ENCODE peak calls at places on chromosomes 3 and 15, in ten cellular contexts. One of them, this sample, is unnamed.

GRCh38 chr3:152650177-152650576 is 184.8 kb upstream of the P2RY1 start:
- DNase-seq in tibial nerve: no peak
- DNase-seq in body of pancreas: peak
- DNase-seq in psoas muscle: no peak
- DNase-seq in kidney: no peak
- DNase-seq in uterus: no peak
- DNase-seq in transverse colon: no peak
- DNase-seq in right atrium auricular region: no peak
- DNase-seq in RWPE1: no peak
- DNase-seq in foreskin fibroblast: peak
- DNase-seq in this sample: no peak

GRCh38 chr3:17771177-17772048 is 29.0 kb upstream of the TBC1D5 start:
- DNase-seq in transverse colon: no peak
- DNase-seq in kidney: no peak
- DNase-seq in right atrium auricular region: no peak
- DNase-seq in psoas muscle: no peak
- DNase-seq in RWPE1: no peak
- DNase-seq in body of pancreas: no peak
- DNase-seq in uterus: no peak
- DNase-seq in tibial nerve: no peak
- DNase-seq in foreskin fibroblast: no peak
- DNase-seq in this sample: no peak

GRCh38 chr3:46293035-46293724 is 50.9 kb downstream of the CCR3 start:
- DNase-seq in tibial nerve: no peak
- DNase-seq in transverse colon: no peak
- DNase-seq in body of pancreas: no peak
- DNase-seq in foreskin fibroblast: no peak
- DNase-seq in right atrium auricular region: no peak
- DNase-seq in kidney: no peak
- DNase-seq in RWPE1: no peak
- DNase-seq in psoas muscle: no peak
- DNase-seq in uterus: no peak
- DNase-seq in this sample: no peak

GRCh38 chr3:187013080-187013838 is 82.9 kb downstream of the ST6GAL1 start:
- DNase-seq in kidney: no peak
- DNase-seq in foreskin fibroblast: peak
- DNase-seq in right atrium auricular region: peak
- DNase-seq in RWPE1: no peak
- DNase-seq in body of pancreas: no peak
- DNase-seq in psoas muscle: no peak
- DNase-seq in uterus: no peak
- DNase-seq in tibial nerve: no peak
- DNase-seq in transverse colon: no peak
- DNase-seq in this sample: no peak

GRCh38 chr15:66098019-66098363 is 155.6 kb downstream of the MEGF11 start:
- DNase-seq in right atrium auricular region: no peak
- DNase-seq in kidney: no peak
- DNase-seq in RWPE1: no peak
- DNase-seq in body of pancreas: no peak
- DNase-seq in transverse colon: no peak
- DNase-seq in psoas muscle: no peak
- DNase-seq in foreskin fibroblast: no peak
- DNase-seq in uterus: no peak
- DNase-seq in tibial nerve: no peak
- DNase-seq in this sample: no peak

GRCh38 chr15:40114218-40114617 is 5.5 kb upstream of the BMF start:
- DNase-seq in tibial nerve: no peak
- DNase-seq in transverse colon: no peak
- DNase-seq in RWPE1: no peak
- DNase-seq in right atrium auricular region: no peak
- DNase-seq in psoas muscle: no peak
- DNase-seq in kidney: no peak
- DNase-seq in body of pancreas: no peak
- DNase-seq in uterus: no peak
- DNase-seq in foreskin fibroblast: no peak
- DNase-seq in this sample: no peak

GRCh38 chr15:38193496-38193895 is 59.1 kb upstream of the SPRED1 start:
- DNase-seq in right atrium auricular region: no peak
- DNase-seq in RWPE1: no peak
- DNase-seq in transverse colon: no peak
- DNase-seq in foreskin fibroblast: peak
- DNase-seq in psoas muscle: no peak
- DNase-seq in kidney: no peak
- DNase-seq in tibial nerve: no peak
- DNase-seq in uterus: no peak
- DNase-seq in body of pancreas: no peak
- DNase-seq in this sample: no peak

GRCh38 chr15:87816811-87817210 is 439.7 kb downstream of the NTRK3 start:
- DNase-seq in foreskin fibroblast: peak
- DNase-seq in transverse colon: no peak
- DNase-seq in tibial nerve: no peak
- DNase-seq in uterus: no peak
- DNase-seq in kidney: no peak
- DNase-seq in psoas muscle: no peak
- DNase-seq in RWPE1: peak
- DNase-seq in right atrium auricular region: no peak
- DNase-seq in body of pancreas: no peak
- DNase-seq in this sample: no peak

GRCh38 chr3:129934234-129935123 is 40.0 kb upstream of the TRH start:
- DNase-seq in psoas muscle: no peak
- DNase-seq in tibial nerve: no peak
- DNase-seq in body of pancreas: peak
- DNase-seq in transverse colon: no peak
- DNase-seq in foreskin fibroblast: peak
- DNase-seq in right atrium auricular region: no peak
- DNase-seq in kidney: no peak
- DNase-seq in uterus: peak
- DNase-seq in RWPE1: peak
- DNase-seq in this sample: peak

GRCh38 chr3:102410616-102411015 is 24.2 kb upstream of the ZPLD1 start:
- DNase-seq in transverse colon: no peak
- DNase-seq in tibial nerve: no peak
- DNase-seq in kidney: no peak
- DNase-seq in body of pancreas: no peak
- DNase-seq in foreskin fibroblast: no peak
- DNase-seq in psoas muscle: no peak
- DNase-seq in RWPE1: no peak
- DNase-seq in uterus: no peak
- DNase-seq in right atrium auricular region: no peak
- DNase-seq in this sample: no peak

GRCh38 chr15:65971741-65971995 is 102.4 kb downstream of the RAB11A start:
- DNase-seq in RWPE1: no peak
- DNase-seq in right atrium auricular region: no peak
- DNase-seq in foreskin fibroblast: no peak
- DNase-seq in kidney: no peak
- DNase-seq in body of pancreas: no peak
- DNase-seq in tibial nerve: no peak
- DNase-seq in transverse colon: no peak
- DNase-seq in psoas muscle: no peak
- DNase-seq in uterus: no peak
- DNase-seq in this sample: no peak

GRCh38 chr15:90869601-90870353 is 1.4 kb downstream of the FURIN start:
- DNase-seq in psoas muscle: peak
- DNase-seq in RWPE1: peak
- DNase-seq in foreskin fibroblast: peak
- DNase-seq in uterus: peak
- DNase-seq in transverse colon: peak
- DNase-seq in right atrium auricular region: peak
- DNase-seq in body of pancreas: peak
- DNase-seq in tibial nerve: peak
- DNase-seq in kidney: peak
- DNase-seq in this sample: no peak

GRCh38 chr3:62363275-62363674 is 10.1 kb downstream of the FEZF2 start:
- DNase-seq in psoas muscle: no peak
- DNase-seq in foreskin fibroblast: no peak
- DNase-seq in transverse colon: no peak
- DNase-seq in RWPE1: no peak
- DNase-seq in kidney: no peak
- DNase-seq in uterus: no peak
- DNase-seq in tibial nerve: no peak
- DNase-seq in right atrium auricular region: no peak
- DNase-seq in body of pancreas: no peak
- DNase-seq in this sample: no peak

GRCh38 chr3:58494107-58494506 is 2.2 kb downstream of the KCTD6 start:
- DNase-seq in body of pancreas: no peak
- DNase-seq in transverse colon: no peak
- DNase-seq in foreskin fibroblast: no peak
- DNase-seq in uterus: no peak
- DNase-seq in RWPE1: no peak
- DNase-seq in tibial nerve: no peak
- DNase-seq in right atrium auricular region: no peak
- DNase-seq in psoas muscle: no peak
- DNase-seq in kidney: no peak
- DNase-seq in this sample: no peak
- TF ChIP-seq CTCF in body of pancreas: no peak
- TF ChIP-seq CTCF in transverse colon: no peak
- TF ChIP-seq CTCF in foreskin fibroblast: no peak
- TF ChIP-seq CTCF in uterus: no peak
- TF ChIP-seq CTCF in RWPE1: no peak
- TF ChIP-seq CTCF in tibial nerve: no peak
- TF ChIP-seq CTCF in right atrium auricular region: no peak
- TF ChIP-seq CTCF in psoas muscle: no peak
- TF ChIP-seq CTCF in kidney: no peak
- TF ChIP-seq CTCF in this sample: no peak

DNA sequence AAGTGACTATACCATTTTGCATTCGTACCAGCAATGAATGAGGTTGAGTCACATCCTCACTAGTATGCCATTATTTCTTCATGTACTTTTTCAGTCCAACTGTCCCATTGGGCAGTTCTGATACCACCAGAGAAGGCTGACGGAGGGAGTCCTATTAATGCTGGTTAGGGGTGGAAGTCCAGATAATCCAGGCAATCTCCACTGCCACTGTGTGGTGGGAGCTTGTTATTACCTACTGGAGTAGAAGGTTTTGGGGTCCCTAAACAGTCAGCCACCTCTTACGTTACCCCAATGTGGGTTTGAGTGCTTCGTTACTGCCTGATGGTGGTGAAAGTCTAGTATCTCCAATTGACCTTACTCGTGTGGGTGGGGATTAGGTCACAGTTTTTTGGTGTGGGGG is 210.8 kb downstream of the DOCK3 start:
- DNase-seq in psoas muscle: no peak
- DNase-seq in right atrium auricular region: no peak
- DNase-seq in transverse colon: no peak
- DNase-seq in body of pancreas: no peak
- DNase-seq in foreskin fibroblast: no peak
- DNase-seq in kidney: no peak
- DNase-seq in tibial nerve: no peak
- DNase-seq in uterus: no peak
- DNase-seq in RWPE1: peak
- DNase-seq in this sample: no peak
- TF ChIP-seq CTCF in psoas muscle: no peak
- TF ChIP-seq CTCF in right atrium auricular region: no peak
- TF ChIP-seq CTCF in transverse colon: no peak
- TF ChIP-seq CTCF in body of pancreas: no peak
- TF ChIP-seq CTCF in foreskin fibroblast: no peak
- TF ChIP-seq CTCF in kidney: peak
- TF ChIP-seq CTCF in tibial nerve: no peak
- TF ChIP-seq CTCF in uterus: peak
- TF ChIP-seq CTCF in RWPE1: no peak
- TF ChIP-seq CTCF in this sample: no peak

DNA sequence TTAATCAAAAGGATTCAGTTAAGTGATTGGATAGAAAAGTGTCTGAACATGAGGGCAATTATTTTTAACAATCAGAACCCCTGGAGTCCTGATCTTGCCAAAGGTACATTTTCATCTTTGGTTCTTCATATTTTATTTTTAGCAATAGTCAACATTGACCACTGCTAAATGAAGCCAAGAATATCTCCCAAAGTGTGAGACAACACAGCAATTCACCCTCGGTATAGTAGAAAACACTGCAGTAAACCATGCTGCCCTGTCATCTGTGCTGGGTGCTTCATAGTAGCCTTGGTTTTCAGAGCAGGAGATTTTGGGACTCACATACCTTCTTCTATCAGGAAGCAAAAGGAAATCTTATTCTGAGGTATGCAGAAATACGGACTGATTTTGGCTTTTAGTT is 47.2 kb upstream of the PARL start:
- DNase-seq in tibial nerve: no peak
- DNase-seq in body of pancreas: no peak
- DNase-seq in right atrium auricular region: no peak
- DNase-seq in RWPE1: no peak
- DNase-seq in kidney: no peak
- DNase-seq in foreskin fibroblast: no peak
- DNase-seq in transverse colon: no peak
- DNase-seq in psoas muscle: no peak
- DNase-seq in uterus: no peak
- DNase-seq in this sample: no peak
- TF ChIP-seq CTCF in tibial nerve: no peak
- TF ChIP-seq CTCF in body of pancreas: no peak
- TF ChIP-seq CTCF in right atrium auricular region: no peak
- TF ChIP-seq CTCF in RWPE1: no peak
- TF ChIP-seq CTCF in kidney: no peak
- TF ChIP-seq CTCF in foreskin fibroblast: no peak
- TF ChIP-seq CTCF in transverse colon: no peak
- TF ChIP-seq CTCF in psoas muscle: no peak
- TF ChIP-seq CTCF in uterus: no peak
- TF ChIP-seq CTCF in this sample: no peak

GRCh38 chr3:45080824-45081223 is 54.7 kb downstream of the CLEC3B start:
- DNase-seq in kidney: no peak
- DNase-seq in right atrium auricular region: no peak
- DNase-seq in foreskin fibroblast: no peak
- DNase-seq in body of pancreas: no peak
- DNase-seq in tibial nerve: no peak
- DNase-seq in psoas muscle: no peak
- DNase-seq in uterus: no peak
- DNase-seq in transverse colon: no peak
- DNase-seq in RWPE1: no peak
- DNase-seq in this sample: no peak

GRCh38 chr3:45081506-45081905 is 55.4 kb downstream of the CLEC3B start:
- DNase-seq in body of pancreas: no peak
- DNase-seq in transverse colon: no peak
- DNase-seq in foreskin fibroblast: no peak
- DNase-seq in right atrium auricular region: no peak
- DNase-seq in kidney: no peak
- DNase-seq in uterus: no peak
- DNase-seq in psoas muscle: no peak
- DNase-seq in RWPE1: no peak
- DNase-seq in tibial nerve: no peak
- DNase-seq in this sample: no peak

GRCh38 chr3:45075821-45076625 is 49.9 kb downstream of the CLEC3B start:
- DNase-seq in tibial nerve: no peak
- DNase-seq in kidney: no peak
- DNase-seq in foreskin fibroblast: no peak
- DNase-seq in uterus: no peak
- DNase-seq in right atrium auricular region: no peak
- DNase-seq in body of pancreas: no peak
- DNase-seq in psoas muscle: no peak
- DNase-seq in RWPE1: no peak
- DNase-seq in transverse colon: no peak
- DNase-seq in this sample: no peak

GRCh38 chr3:45079715-45080114 is 53.6 kb downstream of the CLEC3B start:
- DNase-seq in tibial nerve: no peak
- DNase-seq in psoas muscle: no peak
- DNase-seq in body of pancreas: no peak
- DNase-seq in right atrium auricular region: no peak
- DNase-seq in foreskin fibroblast: no peak
- DNase-seq in transverse colon: no peak
- DNase-seq in uterus: no peak
- DNase-seq in RWPE1: no peak
- DNase-seq in kidney: no peak
- DNase-seq in this sample: no peak

GRCh38 chr3:45078910-45079522 is 52.9 kb downstream of the CLEC3B start:
- DNase-seq in foreskin fibroblast: peak
- DNase-seq in psoas muscle: no peak
- DNase-seq in uterus: no peak
- DNase-seq in body of pancreas: peak
- DNase-seq in transverse colon: peak
- DNase-seq in RWPE1: no peak
- DNase-seq in tibial nerve: no peak
- DNase-seq in kidney: no peak
- DNase-seq in right atrium auricular region: no peak
- DNase-seq in this sample: no peak
- TF ChIP-seq CTCF in foreskin fibroblast: no peak
- TF ChIP-seq CTCF in psoas muscle: no peak
- TF ChIP-seq CTCF in uterus: no peak
- TF ChIP-seq CTCF in body of pancreas: peak
- TF ChIP-seq CTCF in transverse colon: peak
- TF ChIP-seq CTCF in RWPE1: no peak
- TF ChIP-seq CTCF in tibial nerve: no peak
- TF ChIP-seq CTCF in kidney: no peak
- TF ChIP-seq CTCF in right atrium auricular region: no peak
- TF ChIP-seq CTCF in this sample: no peak

This sample was measured in mesothelial cell of epicardium.